ENCODE peak calls at places on chromosomes 16 and 17, in eight cellular contexts. One of them, this sample, is unnamed.

GRCh38 chr17:13757871-13758270 is 156.1 kb upstream of the HS3ST3A1 start:
- DNase-seq in germinal center: no peak
- DNase-seq in DMS53: no peak
- DNase-seq in Ammon's horn: no peak
- DNase-seq in NCI-H1930: no peak
- DNase-seq in GM20000: no peak
- DNase-seq in GM23248: no peak
- DNase-seq in uterus: no peak
- DNase-seq in this sample: no peak

GRCh38 chr17:27473748-27474609 is 17.7 kb downstream of the KSR1 start:
- DNase-seq in DMS53: peak
- DNase-seq in germinal center: peak
- DNase-seq in GM23248: no peak
- DNase-seq in uterus: peak
- DNase-seq in GM20000: peak
- DNase-seq in NCI-H1930: no peak
- DNase-seq in Ammon's horn: no peak
- DNase-seq in this sample: peak

GRCh38 chr16:85564277-85565051 is 48.7 kb upstream of the GSE1 start:
- DNase-seq in GM20000: no peak
- DNase-seq in DMS53: peak
- DNase-seq in GM23248: no peak
- DNase-seq in Ammon's horn: no peak
- DNase-seq in uterus: no peak
- DNase-seq in germinal center: no peak
- DNase-seq in NCI-H1930: no peak
- DNase-seq in this sample: no peak

GRCh38 chr16:53518550-53519416 is 15.8 kb upstream of the AKTIP start:
- DNase-seq in GM20000: peak
- DNase-seq in germinal center: peak
- DNase-seq in DMS53: no peak
- DNase-seq in GM23248: peak
- DNase-seq in Ammon's horn: peak
- DNase-seq in NCI-H1930: no peak
- DNase-seq in uterus: peak
- DNase-seq in this sample: no peak

GRCh38 chr17:57939797-57940196 is 15.4 kb downstream of the CUEDC1 start:
- DNase-seq in GM23248: no peak
- DNase-seq in DMS53: peak
- DNase-seq in germinal center: peak
- DNase-seq in Ammon's horn: no peak
- DNase-seq in GM20000: peak
- DNase-seq in NCI-H1930: no peak
- DNase-seq in uterus: no peak
- DNase-seq in this sample: peak

GRCh38 chr16:89864421-89864820 is 9.0 kb upstream of the TCF25 start:
- DNase-seq in GM20000: no peak
- DNase-seq in NCI-H1930: no peak
- DNase-seq in DMS53: no peak
- DNase-seq in Ammon's horn: no peak
- DNase-seq in GM23248: peak
- DNase-seq in germinal center: no peak
- DNase-seq in uterus: no peak
- DNase-seq in this sample: no peak

GRCh38 chr16:73082608-73083007 is 34.7 kb upstream of the ZFHX3 start:
- DNase-seq in germinal center: no peak
- DNase-seq in DMS53: no peak
- DNase-seq in Ammon's horn: no peak
- DNase-seq in NCI-H1930: no peak
- DNase-seq in uterus: no peak
- DNase-seq in GM20000: no peak
- DNase-seq in GM23248: peak
- DNase-seq in this sample: no peak

GRCh38 chr16:12862327-12862726 is 39.1 kb upstream of the SHISA9 start:
- DNase-seq in Ammon's horn: no peak
- DNase-seq in uterus: no peak
- DNase-seq in germinal center: no peak
- DNase-seq in DMS53: no peak
- DNase-seq in NCI-H1930: no peak
- DNase-seq in GM20000: no peak
- DNase-seq in GM23248: no peak
- DNase-seq in this sample: no peak

GRCh38 chr17:47837401-47838039 is 3.6 kb downstream of the SCRN2 start:
- DNase-seq in germinal center: no peak
- DNase-seq in uterus: no peak
- DNase-seq in GM23248: peak
- DNase-seq in Ammon's horn: no peak
- DNase-seq in GM20000: no peak
- DNase-seq in DMS53: no peak
- DNase-seq in NCI-H1930: no peak
- DNase-seq in this sample: no peak

GRCh38 chr16:369866-370436 is 387 bp downstream of the MRPL28 start:
- DNase-seq in DMS53: peak
- DNase-seq in NCI-H1930: no peak
- DNase-seq in germinal center: no peak
- DNase-seq in GM20000: peak
- DNase-seq in uterus: no peak
- DNase-seq in GM23248: peak
- DNase-seq in Ammon's horn: no peak
- DNase-seq in this sample: peak

GRCh38 chr17:1047177-1047885 is 50.4 kb downstream of the TIMM22 start:
- DNase-seq in uterus: no peak
- DNase-seq in germinal center: no peak
- DNase-seq in GM20000: no peak
- DNase-seq in GM23248: no peak
- DNase-seq in Ammon's horn: peak
- DNase-seq in DMS53: no peak
- DNase-seq in NCI-H1930: no peak
- DNase-seq in this sample: peak

GRCh38 chr17:73278049-73278464 is 16.4 kb upstream of the CPSF4L start:
- DNase-seq in GM23248: no peak
- DNase-seq in NCI-H1930: no peak
- DNase-seq in Ammon's horn: no peak
- DNase-seq in DMS53: no peak
- DNase-seq in GM20000: no peak
- DNase-seq in germinal center: no peak
- DNase-seq in uterus: peak
- DNase-seq in this sample: no peak

GRCh38 chr17:73575470-73576235 is 68.6 kb downstream of the SDK2 start:
- DNase-seq in GM23248: no peak
- DNase-seq in Ammon's horn: no peak
- DNase-seq in NCI-H1930: no peak
- DNase-seq in DMS53: no peak
- DNase-seq in germinal center: no peak
- DNase-seq in GM20000: no peak
- DNase-seq in uterus: no peak
- DNase-seq in this sample: peak

GRCh38 chr16:53912155-53912554 is 208.2 kb downstream of the FTO start:
- DNase-seq in germinal center: no peak
- DNase-seq in NCI-H1930: no peak
- DNase-seq in GM23248: no peak
- DNase-seq in GM20000: peak
- DNase-seq in DMS53: peak
- DNase-seq in Ammon's horn: no peak
- DNase-seq in uterus: no peak
- DNase-seq in this sample: no peak

GRCh38 chr16:49664221-49665215 is 191.4 kb downstream of the ZNF423 start:
- DNase-seq in DMS53: no peak
- DNase-seq in NCI-H1930: no peak
- DNase-seq in GM20000: no peak
- DNase-seq in GM23248: peak
- DNase-seq in uterus: peak
- DNase-seq in germinal center: no peak
- DNase-seq in Ammon's horn: no peak
- DNase-seq in this sample: no peak

GRCh38 chr16:71373073-71373472 is 14.6 kb downstream of the CALB2 start:
- DNase-seq in germinal center: no peak
- DNase-seq in NCI-H1930: no peak
- DNase-seq in DMS53: peak
- DNase-seq in Ammon's horn: no peak
- DNase-seq in GM23248: peak
- DNase-seq in uterus: no peak
- DNase-seq in GM20000: no peak
- DNase-seq in this sample: peak

GRCh38 chr17:1089915-1090314 is 89.9 kb downstream of the ABR start:
- DNase-seq in germinal center: no peak
- DNase-seq in NCI-H1930: no peak
- DNase-seq in Ammon's horn: peak
- DNase-seq in DMS53: no peak
- DNase-seq in GM20000: no peak
- DNase-seq in uterus: no peak
- DNase-seq in GM23248: no peak
- DNase-seq in this sample: no peak

GRCh38 chr17:76237859-76238313 is 2.4 kb downstream of the RNF157 start:
- DNase-seq in uterus: no peak
- DNase-seq in Ammon's horn: no peak
- DNase-seq in germinal center: no peak
- DNase-seq in DMS53: peak
- DNase-seq in NCI-H1930: no peak
- DNase-seq in GM23248: peak
- DNase-seq in GM20000: no peak
- DNase-seq in this sample: no peak

GRCh38 chr17:37609170-37610040 is at the start of gene SYNRG:
- DNase-seq in DMS53: peak
- DNase-seq in uterus: peak
- DNase-seq in GM23248: peak
- DNase-seq in GM20000: peak
- DNase-seq in Ammon's horn: peak
- DNase-seq in NCI-H1930: peak
- DNase-seq in germinal center: peak
- DNase-seq in this sample: peak

GRCh38 chr16:30997887-30998711 is 12.3 kb downstream of the STX1B start:
- DNase-seq in DMS53: no peak
- DNase-seq in GM23248: peak
- DNase-seq in NCI-H1930: no peak
- DNase-seq in Ammon's horn: no peak
- DNase-seq in germinal center: no peak
- DNase-seq in uterus: peak
- DNase-seq in GM20000: no peak
- DNase-seq in this sample: peak

GRCh38 chr17:9898812-9899211 is 6.3 kb downstream of the RCVRN start:
- DNase-seq in NCI-H1930: no peak
- DNase-seq in GM20000: no peak
- DNase-seq in GM23248: no peak
- DNase-seq in DMS53: no peak
- DNase-seq in germinal center: no peak
- DNase-seq in uterus: no peak
- DNase-seq in Ammon's horn: no peak
- DNase-seq in this sample: no peak

GRCh38 chr17:41540921-41541625 is 13.0 kb upstream of the KRT19 start:
- DNase-seq in uterus: no peak
- DNase-seq in GM23248: peak
- DNase-seq in Ammon's horn: no peak
- DNase-seq in NCI-H1930: no peak
- DNase-seq in GM20000: no peak
- DNase-seq in germinal center: no peak
- DNase-seq in DMS53: peak
- DNase-seq in this sample: peak

GRCh38 chr16:66248096-66248495 is 118.4 kb upstream of the CDH5 start:
- DNase-seq in uterus: peak
- DNase-seq in germinal center: no peak
- DNase-seq in GM20000: no peak
- DNase-seq in DMS53: no peak
- DNase-seq in GM23248: peak
- DNase-seq in Ammon's horn: peak
- DNase-seq in NCI-H1930: no peak
- DNase-seq in this sample: peak

GRCh38 chr16:23642246-23642774 is 1.0 kb downstream of the DCTN5 start:
- DNase-seq in NCI-H1930: no peak
- DNase-seq in GM20000: no peak
- DNase-seq in GM23248: peak
- DNase-seq in Ammon's horn: no peak
- DNase-seq in uterus: no peak
- DNase-seq in DMS53: no peak
- DNase-seq in germinal center: no peak
- DNase-seq in this sample: no peak

GRCh38 chr17:63503330-63503685 is 19.9 kb upstream of the KCNH6 start:
- DNase-seq in uterus: no peak
- DNase-seq in NCI-H1930: no peak
- DNase-seq in DMS53: peak
- DNase-seq in GM20000: no peak
- DNase-seq in Ammon's horn: no peak
- DNase-seq in germinal center: no peak
- DNase-seq in GM23248: no peak
- DNase-seq in this sample: peak

GRCh38 chr17:28726396-28726911 is 421 bp upstream of the TLCD1 start:
- DNase-seq in Ammon's horn: peak
- DNase-seq in NCI-H1930: peak
- DNase-seq in uterus: no peak
- DNase-seq in GM20000: no peak
- DNase-seq in germinal center: peak
- DNase-seq in DMS53: peak
- DNase-seq in GM23248: peak
- DNase-seq in this sample: peak

GRCh38 chr16:57720142-57720575 is 15.4 kb upstream of the KATNB1 start:
- DNase-seq in germinal center: no peak
- DNase-seq in Ammon's horn: peak
- DNase-seq in uterus: no peak
- DNase-seq in NCI-H1930: no peak
- DNase-seq in GM23248: peak
- DNase-seq in DMS53: peak
- DNase-seq in GM20000: peak
- DNase-seq in this sample: peak

GRCh38 chr17:57902800-57903759 is 52.1 kb downstream of the CUEDC1 start:
- DNase-seq in GM23248: peak
- DNase-seq in GM20000: peak
- DNase-seq in NCI-H1930: no peak
- DNase-seq in germinal center: no peak
- DNase-seq in uterus: peak
- DNase-seq in DMS53: peak
- DNase-seq in Ammon's horn: peak
- DNase-seq in this sample: peak

GRCh38 chr16:55474821-55475220 is 4.2 kb upstream of the MMP2 start:
- DNase-seq in GM20000: no peak
- DNase-seq in germinal center: no peak
- DNase-seq in Ammon's horn: no peak
- DNase-seq in DMS53: no peak
- DNase-seq in uterus: no peak
- DNase-seq in NCI-H1930: no peak
- DNase-seq in GM23248: peak
- DNase-seq in this sample: no peak

GRCh38 chr16:12177643-12178042 is 201.1 kb downstream of the SNX29 start:
- DNase-seq in Ammon's horn: no peak
- DNase-seq in GM23248: no peak
- DNase-seq in uterus: no peak
- DNase-seq in NCI-H1930: no peak
- DNase-seq in germinal center: no peak
- DNase-seq in GM20000: no peak
- DNase-seq in DMS53: no peak
- DNase-seq in this sample: no peak

GRCh38 chr17:31680126-31680525 is 178.9 kb downstream of the COPRS start:
- DNase-seq in uterus: no peak
- DNase-seq in GM23248: no peak
- DNase-seq in NCI-H1930: no peak
- DNase-seq in germinal center: no peak
- DNase-seq in DMS53: no peak
- DNase-seq in GM20000: peak
- DNase-seq in Ammon's horn: no peak
- DNase-seq in this sample: no peak

GRCh38 chr16:88310796-88311605 is 71.8 kb upstream of the ZNF469 start:
- DNase-seq in germinal center: no peak
- DNase-seq in uterus: no peak
- DNase-seq in GM20000: no peak
- DNase-seq in DMS53: no peak
- DNase-seq in NCI-H1930: no peak
- DNase-seq in Ammon's horn: no peak
- DNase-seq in GM23248: no peak
- DNase-seq in this sample: no peak

GRCh38 chr17:68972119-68972704 is 17.0 kb upstream of the ABCA8 start:
- DNase-seq in GM20000: peak
- DNase-seq in Ammon's horn: peak
- DNase-seq in NCI-H1930: no peak
- DNase-seq in GM23248: peak
- DNase-seq in DMS53: peak
- DNase-seq in uterus: no peak
- DNase-seq in germinal center: peak
- DNase-seq in this sample: peak

GRCh38 chr16:361341-361871 is 8.9 kb upstream of the AXIN1 start:
- DNase-seq in GM20000: no peak
- DNase-seq in NCI-H1930: no peak
- DNase-seq in GM23248: no peak
- DNase-seq in germinal center: no peak
- DNase-seq in Ammon's horn: no peak
- DNase-seq in uterus: no peak
- DNase-seq in DMS53: peak
- DNase-seq in this sample: peak